ENCODE peak calls at places on chromosomes 4 and X, in seven cellular contexts. N is frontal cortex; G is natural killer cell treated with Interleukin-12 subunit alpha and Interleukin-12 subunit beta and Interleukin-15 and Interleukin-18, amount 100 ng/mL, for 72 hours; Q is NCI-H2081; K is GM03348; M is cardiac muscle cell; X is T follicular helper cell. L is an unnamed sample.

GRCh38 chr4:100208964-100209363 is 18.7 kb upstream of the DDIT4L start:
- DNase-seq in X (no peak), M (no peak), Q (no peak), G (no peak), K (no peak), N (no peak), L (no peak)

GRCh38 chr4:3736290-3736689 is 29.9 kb upstream of the ADRA2C start:
- DNase-seq in M (no peak), X (no peak), N (no peak), G (no peak), K (no peak), Q (no peak), L (no peak)

GRCh38 chrX:23900220-23900797 is 7.4 kb downstream of the APOO start:
- DNase-seq in X (no peak), M (no peak), N (no peak), Q (no peak), K (no peak), G (no peak), L (no peak)

GRCh38 chr4:724131-724530 is 18.5 kb downstream of the PCGF3 start:
- DNase-seq in K (no peak), M (no peak), X (no peak), Q (no peak), G (peak), N (no peak), L (no peak)

GRCh38 chr4:3867403-3868100 is 101.4 kb downstream of the ADRA2C start:
- DNase-seq in K (no peak), Q (no peak), G (no peak), N (no peak), M (no peak), X (no peak), L (no peak)

GRCh38 chr4:149120331-149121014 is 678.3 kb upstream of the NR3C2 start:
- DNase-seq in X (no peak), N (no peak), M (no peak), K (peak), G (no peak), Q (no peak), L (peak)

GRCh38 chrX:67523002-67523711 is 20.7 kb upstream of the AR start:
- DNase-seq in N (no peak), M (no peak), X (no peak), Q (no peak), K (no peak), G (no peak), L (no peak)

GRCh38 chrX:45889471-45889870 is 655.8 kb downstream of the ZNF674 start:
- DNase-seq in G (no peak), Q (no peak), M (no peak), N (no peak), X (no peak), K (peak), L (peak)

GRCh38 chrX:64975989-64976672 is at the start of gene ZC4H2:
- DNase-seq in M (peak), K (peak), N (peak), Q (peak), G (peak), X (peak), L (peak)

GRCh38 chrX:44012484-44013096 is 39.4 kb upstream of the NDP start:
- DNase-seq in K (peak), M (no peak), G (peak), N (no peak), X (no peak), Q (no peak), L (peak)